ENCODE peak calls at places on chromosome 4, in seven cellular contexts. J is HCT116, G is HepG2, X is SK-N-SH, A is H1, F is K562, C is GM12878. D is an unnamed sample.

GRCh38 chr4:73706811-73707210 is 33.6 kb upstream of the CXCL8 start:
- DNase-seq in C (no peak), X (no peak), G (no peak), F (no peak), J (no peak), A (no peak), D (no peak)

GRCh38 chr4:139300431-139301142 is 718 bp upstream of the NAA15 start:
- DNase-seq in A (no peak), J (no peak), G (no peak), C (peak), F (no peak), X (peak), D (peak)

GRCh38 chr4:121706595-121707021 is 9.8 kb upstream of the ANXA5 start:
- DNase-seq in G (no peak), C (no peak), X (no peak), J (no peak), F (no peak), A (no peak), D (no peak)

GRCh38 chr4:163540448-163540847 is 46.0 kb downstream of the TMA16 start:
- DNase-seq in C (no peak), G (no peak), F (no peak), A (no peak), J (no peak), X (no peak), D (no peak)

GRCh38 chr4:76969493-76969892 is 19.9 kb downstream of the SEPTIN11 start:
- DNase-seq in G (no peak), J (no peak), X (no peak), F (peak), C (no peak), A (no peak), D (no peak)

GRCh38 chr4:42397635-42398447 is 553 bp downstream of the SHISA3 start:
- DNase-seq in G (no peak), C (no peak), F (no peak), X (peak), J (no peak), A (no peak), D (no peak)

GRCh38 chr4:180153587-180153986 is 2089.6 kb upstream of the TENM3 start:
- DNase-seq in J (no peak), C (no peak), X (no peak), G (no peak), F (no peak), A (no peak), D (no peak)

GRCh38 chr4:185718578-185719492 is 93.2 kb downstream of the SORBS2 start:
- DNase-seq in X (no peak), A (no peak), J (no peak), C (no peak), G (no peak), F (no peak), D (no peak)

GRCh38 chr4:74931386-74931785 is 1.5 kb upstream of the PARM1 start:
- DNase-seq in G (no peak), C (no peak), J (no peak), A (no peak), F (no peak), X (peak), D (no peak)

GRCh38 chr4:21454831-21455230 is 493.7 kb downstream of the KCNIP4 start:
- DNase-seq in X (no peak), A (no peak), C (no peak), G (no peak), J (no peak), F (no peak), D (no peak)

GRCh38 chr4:126710935-126711334 is 921.8 kb upstream of the INTU start:
- DNase-seq in X (no peak), J (no peak), C (no peak), G (no peak), A (no peak), F (no peak), D (no peak)

GRCh38 chr4:104394409-104394813 is 100.3 kb downstream of the CXXC4 start:
- DNase-seq in C (no peak), F (no peak), J (no peak), X (peak), A (no peak), G (no peak), D (no peak)

GRCh38 chr4:82718067-82718935 is 80.3 kb downstream of the SCD5 start:
- DNase-seq in X (no peak), C (no peak), J (no peak), G (peak), A (no peak), F (no peak), D (no peak)

GRCh38 chr4:152382057-152382785 is 153.7 kb downstream of the FBXW7 start:
- DNase-seq in J (no peak), F (no peak), X (no peak), C (no peak), G (no peak), A (no peak), D (no peak)

GRCh38 chr4:161629694-161630441 is 533.9 kb downstream of the FSTL5 start:
- DNase-seq in G (no peak), F (no peak), J (no peak), A (no peak), X (no peak), C (no peak), D (no peak)

DNA sequence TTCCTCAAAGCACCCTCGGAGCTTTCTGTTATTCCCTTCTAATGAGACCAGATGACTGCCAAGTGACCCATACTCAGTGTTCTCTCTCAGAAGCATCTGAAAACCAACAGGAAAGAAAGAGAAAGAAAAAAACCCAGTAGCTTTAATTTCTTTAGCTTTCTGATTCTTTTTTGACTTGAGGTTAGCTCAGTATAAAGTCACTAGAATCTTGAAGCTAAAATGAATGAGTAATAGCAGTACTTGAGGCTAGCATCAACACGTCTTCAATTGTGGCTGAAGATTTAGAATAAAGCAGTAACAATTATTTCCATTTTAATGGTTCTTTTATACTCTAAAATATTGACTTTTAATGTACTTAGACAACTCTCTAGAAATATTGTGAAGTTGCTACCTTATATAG is 124.4 kb downstream of the ANK2 start:
- DNase-seq in G (no peak), C (no peak), J (no peak), X (no peak), A (no peak), F (no peak), D (no peak)
- TF ChIP-seq JUND in G (no peak), C (no peak), J (no peak), X (no peak), A (no peak), F (no peak), D (no peak)

GRCh38 chr4:17111959-17112659 is 213.7 kb upstream of the LDB2 start:
- DNase-seq in J (no peak), G (peak), F (peak), C (no peak), A (peak), X (peak), D (no peak)
- TF ChIP-seq JUND in J (no peak), G (no peak), F (no peak), C (no peak), A (no peak), X (no peak), D (no peak)

GRCh38 chr4:86706923-86707597 is 112.9 kb downstream of the PTPN13 start:
- DNase-seq in G (no peak), J (no peak), A (no peak), F (no peak), C (no peak), X (no peak), D (no peak)
- TF ChIP-seq JUND in G (no peak), J (no peak), A (no peak), F (no peak), C (no peak), X (no peak), D (no peak)

DNA sequence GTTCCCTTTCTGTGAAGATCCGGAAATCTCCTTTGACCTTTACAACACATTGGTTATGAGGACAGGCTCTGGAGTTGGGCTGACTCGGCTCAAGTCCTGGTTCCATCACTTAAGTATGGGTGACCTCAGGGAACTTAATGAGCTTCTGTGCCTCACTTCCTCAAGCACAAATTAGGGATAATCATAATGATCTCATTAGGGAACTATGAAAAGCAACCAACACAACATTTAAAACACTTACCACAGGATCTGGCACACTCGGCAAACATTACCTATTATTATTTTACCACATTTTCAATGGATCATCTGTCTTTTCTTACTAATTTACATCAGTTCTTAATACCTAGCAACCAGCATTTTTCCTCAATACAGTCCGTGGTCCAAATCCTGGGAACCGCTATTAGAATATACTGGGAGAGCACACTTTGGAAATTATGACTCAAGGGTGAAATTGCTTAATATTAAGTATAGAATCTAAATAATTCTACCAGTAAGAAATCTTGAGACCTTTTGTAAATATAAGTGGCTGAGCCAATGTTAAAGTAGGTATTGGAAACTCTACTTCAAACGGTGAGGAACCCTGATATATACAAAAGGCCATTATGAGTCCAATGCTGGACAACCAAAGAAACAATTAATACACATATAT is 19.6 kb downstream of the ADGRA3 start:
- DNase-seq in G (no peak), X (no peak), A (no peak), C (no peak), J (no peak), F (no peak), D (no peak)
- TF ChIP-seq JUND in G (no peak), X (no peak), A (no peak), C (no peak), J (no peak), F (no peak), D (no peak)

DNA sequence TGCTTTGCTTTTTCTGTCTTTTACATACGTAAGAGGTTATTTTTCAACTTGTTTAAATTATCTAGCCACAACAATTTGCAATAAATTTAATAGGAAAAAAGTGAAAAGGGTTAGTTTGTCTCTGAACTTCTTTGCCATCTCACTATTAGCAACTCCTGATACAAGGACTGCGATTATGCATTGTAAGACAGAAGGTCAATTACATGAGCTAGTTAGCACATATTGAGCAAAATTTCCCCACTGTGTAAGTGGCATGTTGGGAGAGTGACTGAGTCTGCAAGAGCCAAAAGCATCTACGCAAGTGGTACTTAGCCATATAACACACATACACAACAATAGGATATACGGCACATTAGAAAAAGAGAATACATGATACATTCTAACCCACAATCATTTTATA is 927.2 kb downstream of the STPG2 start:
- DNase-seq in J (no peak), F (no peak), A (no peak), X (no peak), C (no peak), G (no peak), D (no peak)
- TF ChIP-seq JUND in J (no peak), F (no peak), A (no peak), X (no peak), C (no peak), G (no peak), D (no peak)

GRCh38 chr4:181595711-181596110 is 647.5 kb upstream of the TENM3 start:
- DNase-seq in F (no peak), J (no peak), C (no peak), G (no peak), X (no peak), A (no peak), D (no peak)

GRCh38 chr4:181594188-181594587 is 649.0 kb upstream of the TENM3 start:
- DNase-seq in X (no peak), F (no peak), C (no peak), A (no peak), J (no peak), G (no peak), D (no peak)

GRCh38 chr4:181601118-181601517 is 642.1 kb upstream of the TENM3 start:
- DNase-seq in J (no peak), A (no peak), F (no peak), C (no peak), G (no peak), X (no peak), D (no peak)

GRCh38 chr4:181593703-181594102 is 649.5 kb upstream of the TENM3 start:
- DNase-seq in G (no peak), A (no peak), F (no peak), X (no peak), J (no peak), C (no peak), D (no peak)

DNA sequence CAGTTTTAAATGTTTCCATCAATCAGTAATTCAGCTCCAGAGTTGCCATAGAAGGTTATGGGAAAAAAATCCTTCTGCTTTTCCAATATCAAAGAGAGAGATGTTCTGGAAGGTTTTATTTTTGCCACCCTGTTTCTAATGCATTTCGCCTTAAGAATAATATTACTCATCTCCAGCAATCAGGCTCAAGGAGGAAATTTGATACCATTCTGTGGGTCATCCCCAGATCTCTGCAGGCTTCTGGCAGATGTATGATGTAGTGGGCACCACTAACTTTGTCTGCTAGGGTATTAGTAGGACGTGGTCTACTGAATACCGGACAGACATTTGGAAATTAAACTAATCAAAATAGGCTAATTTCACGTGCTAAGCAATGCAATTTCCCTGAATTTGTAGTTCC is 645.4 kb upstream of the TENM3 start:
- DNase-seq in C (no peak), J (no peak), X (no peak), F (no peak), A (no peak), G (no peak), D (no peak)
- TF ChIP-seq JUND in C (no peak), J (no peak), X (no peak), F (no peak), A (no peak), G (no peak), D (no peak)

DNA sequence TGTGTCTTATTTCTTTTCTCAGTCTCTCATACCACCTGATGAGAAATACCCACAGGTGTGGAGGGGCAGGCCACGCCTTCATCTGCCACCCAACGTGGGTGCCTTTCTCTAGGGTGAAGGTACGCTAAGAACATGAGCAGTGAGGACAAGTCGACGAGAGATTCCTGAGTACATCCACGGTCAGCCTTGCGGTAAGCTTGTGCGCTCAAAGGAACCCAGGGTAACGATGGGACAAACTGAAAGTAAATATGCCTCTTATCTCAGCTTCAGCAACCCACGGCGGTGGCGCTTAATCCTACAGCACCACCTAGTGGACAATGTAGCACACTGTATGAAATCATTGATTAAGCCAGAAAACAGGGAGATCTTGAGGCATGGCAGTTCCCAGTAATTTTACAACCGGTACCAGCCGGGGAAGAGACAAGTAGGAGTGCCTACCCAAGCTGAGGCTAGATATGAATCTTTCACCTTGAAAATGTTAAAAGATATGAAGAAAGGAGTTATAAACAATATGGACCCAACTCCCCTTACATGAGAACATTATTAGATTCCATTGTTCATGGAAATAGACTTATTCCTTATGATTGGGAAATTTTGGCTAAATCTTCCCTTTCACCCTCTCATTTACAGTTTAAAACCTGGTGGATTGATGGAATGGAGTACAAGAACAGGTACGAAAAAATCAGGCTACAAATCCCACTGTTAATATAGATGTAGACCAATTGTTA is 63.0 kb downstream of the ZNF732 start:
- DNase-seq in G (peak), J (no peak), X (no peak), C (peak), A (peak), F (peak), D (peak)
- TF ChIP-seq JUND in G (no peak), J (no peak), X (no peak), C (no peak), A (no peak), F (no peak), D (no peak)

DNA sequence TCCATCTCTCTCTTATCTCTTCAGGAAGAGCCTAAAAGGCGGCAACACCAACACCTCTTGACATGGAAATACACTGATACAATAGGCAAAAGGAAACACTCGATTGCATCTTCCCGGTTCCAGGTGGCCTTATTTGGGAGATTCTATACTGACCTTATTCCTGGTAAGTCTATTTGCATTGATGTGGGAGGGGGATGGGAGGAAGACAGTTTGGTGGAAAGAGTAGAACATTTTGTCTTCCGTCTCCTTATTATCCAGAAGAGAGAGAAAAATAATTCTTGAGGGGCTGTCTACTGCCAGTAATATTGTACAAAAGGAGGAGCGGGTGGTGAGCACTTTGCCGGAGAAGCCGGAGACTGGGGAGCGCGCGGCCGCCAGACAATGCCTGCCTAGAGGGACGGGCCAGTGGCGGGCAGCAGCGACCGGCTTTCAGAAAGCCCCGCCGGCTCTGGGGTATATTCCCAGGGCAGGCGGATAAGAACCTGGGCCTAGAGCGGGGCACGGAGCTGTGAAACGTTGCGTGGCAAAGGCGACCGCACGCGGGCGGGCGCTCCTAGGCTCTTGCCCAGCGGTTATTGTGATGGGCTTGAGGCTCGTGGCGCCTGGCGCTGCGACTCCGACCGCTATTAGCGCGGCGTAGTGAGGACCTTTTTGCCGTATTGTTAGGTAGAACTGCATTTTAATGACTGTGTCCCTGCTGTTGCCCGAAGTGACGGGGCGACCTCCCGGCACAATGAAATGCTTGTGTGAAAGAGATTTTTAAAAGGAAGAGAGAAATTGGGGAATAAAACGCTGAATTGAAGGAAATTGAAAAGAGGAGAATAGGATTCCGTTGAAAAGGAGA is 520 bp downstream of the PRDM8 start:
- DNase-seq in X (peak), J (no peak), G (no peak), A (no peak), F (no peak), C (no peak), D (no peak)
- TF ChIP-seq JUND in X (no peak), J (no peak), G (no peak), A (no peak), F (no peak), C (no peak), D (no peak)

D was measured in T47D.